ENCODE peak calls at places on chromosomes 6 and 20, in four cellular contexts. I is ovary; W is stimulated activated CD4-positive, alpha-beta T cell treated with anti-CD3 and anti-CD28 coated beads, Interleukin-15, amount 100 ng/mL, for 1 hour; N is activated T-helper 1 cell treated with anti-CD3 and anti-CD28 coated beads, Interleukin-2, amount 50 U/mL, for 16 hours. K is an unnamed sample.

GRCh38 chr6:167337675-167338449 is 13.0 kb downstream of the TTLL2 start:
- DNase-seq in I (no peak), W (no peak), N (no peak), K (no peak)

GRCh38 chr6:111777357-111777756 is 95.9 kb downstream of the FYN start:
- DNase-seq in I (no peak), W (no peak), N (no peak), K (no peak)

GRCh38 chr6:106083618-106084017 is 2.5 kb upstream of the PRDM1 start:
- DNase-seq in I (no peak), W (no peak), N (no peak), K (no peak)

GRCh38 chr6:154891901-154892300 is 103.2 kb upstream of the TIAM2 start:
- DNase-seq in I (no peak), W (no peak), N (no peak), K (no peak)

GRCh38 chr6:33298773-33299236 is at the start of gene RGL2:
- DNase-seq in I (peak), W (peak), N (no peak), K (no peak)

GRCh38 chr6:9204171-9204570 is 768.8 kb upstream of the SLC35B3 start:
- DNase-seq in I (no peak), W (no peak), N (no peak), K (peak)

GRCh38 chr6:130178692-130179091 is 44.1 kb downstream of the SAMD3 start:
- DNase-seq in I (no peak), W (no peak), N (no peak), K (no peak)

GRCh38 chr20:23047738-23048214 is 1.7 kb downstream of the THBD start:
- DNase-seq in I (no peak), W (no peak), N (no peak), K (no peak)

GRCh38 chr20:53736757-53737403 is 143.2 kb upstream of the ZNF217 start:
- DNase-seq in I (no peak), W (no peak), N (no peak), K (no peak)

GRCh38 chr6:151916680-151917164 is 109.2 kb downstream of the ESR1 start:
- DNase-seq in I (no peak), W (no peak), N (no peak), K (no peak)

GRCh38 chr6:53727748-53728147 is 62.2 kb upstream of the KLHL31 start:
- DNase-seq in I (no peak), W (no peak), N (no peak), K (no peak)

GRCh38 chr20:50270569-50270968 is 79.9 kb downstream of the CEBPB start:
- DNase-seq in I (no peak), W (no peak), N (no peak), K (no peak)

GRCh38 chr6:69820438-69820837 is 23.6 kb upstream of the LMBRD1 start:
- DNase-seq in I (no peak), W (no peak), N (no peak), K (no peak)

GRCh38 chr20:58647162-58647813 is 3.8 kb upstream of the STX16 start:
- DNase-seq in I (no peak), W (no peak), N (no peak), K (no peak)

GRCh38 chr20:24989162-24989561 is 3.4 kb downstream of the APMAP start:
- DNase-seq in I (no peak), W (no peak), N (no peak), K (no peak)

GRCh38 chr6:46044876-46045617 is 29.4 kb upstream of the CLIC5 start:
- DNase-seq in I (peak), W (no peak), N (no peak), K (peak)

GRCh38 chr6:40536442-40536841 is 50.7 kb downstream of the LRFN2 start:
- DNase-seq in I (no peak), W (no peak), N (no peak), K (no peak)

GRCh38 chr6:85418059-85418458 is 31.8 kb upstream of the NT5E start:
- DNase-seq in I (no peak), W (no peak), N (no peak), K (no peak)

GRCh38 chr20:31587545-31588389 is 17.3 kb upstream of the ID1 start:
- DNase-seq in I (no peak), W (no peak), N (no peak), K (no peak)

GRCh38 chr20:58127731-58128130 is 100.7 kb downstream of the ANKRD60 start:
- DNase-seq in I (no peak), W (no peak), N (no peak), K (no peak)